ENCODE peak calls at places on chromosomes 2 and 18, in six cellular contexts. One of them, this sample, is unnamed.

GRCh38 chr2:112095654-112096053 is 40.6 kb downstream of the TMEM87B start:
- DNase-seq in effector memory CD4-positive, alpha-beta T cell: no peak
- DNase-seq in fibroblast of lung: no peak
- DNase-seq in Panc1: no peak
- DNase-seq in heart left ventricle: no peak
- DNase-seq in A549: no peak
- DNase-seq in this sample: no peak

GRCh38 chr2:9797681-9798556 is 45.4 kb upstream of the TAF1B start:
- DNase-seq in effector memory CD4-positive, alpha-beta T cell: no peak
- DNase-seq in fibroblast of lung: no peak
- DNase-seq in Panc1: no peak
- DNase-seq in heart left ventricle: peak; percentile 24
- DNase-seq in A549: no peak
- DNase-seq in this sample: no peak

GRCh38 chr2:120825370-120826259 is 89.9 kb downstream of the GLI2 start:
- DNase-seq in effector memory CD4-positive, alpha-beta T cell: no peak
- DNase-seq in fibroblast of lung: peak; percentile 70
- DNase-seq in Panc1: no peak
- DNase-seq in heart left ventricle: peak; percentile 87
- DNase-seq in A549: no peak
- DNase-seq in this sample: no peak

GRCh38 chr2:217609952-217610351 is 392.8 kb downstream of the TNS1 start:
- DNase-seq in effector memory CD4-positive, alpha-beta T cell: no peak
- DNase-seq in fibroblast of lung: no peak
- DNase-seq in Panc1: no peak
- DNase-seq in heart left ventricle: no peak
- DNase-seq in A549: no peak
- DNase-seq in this sample: no peak

GRCh38 chr18:9366126-9366714 is 31.6 kb downstream of the TWSG1 start:
- DNase-seq in effector memory CD4-positive, alpha-beta T cell: no peak
- DNase-seq in fibroblast of lung: peak; percentile 64
- DNase-seq in Panc1: no peak
- DNase-seq in heart left ventricle: no peak
- DNase-seq in A549: peak; percentile 16
- DNase-seq in this sample: peak; percentile 70

GRCh38 chr2:120919771-120920437 is 184.2 kb downstream of the GLI2 start:
- DNase-seq in effector memory CD4-positive, alpha-beta T cell: no peak
- DNase-seq in fibroblast of lung: peak; percentile 87
- DNase-seq in Panc1: no peak
- DNase-seq in heart left ventricle: peak; percentile 73
- DNase-seq in A549: no peak
- DNase-seq in this sample: peak; percentile 40

GRCh38 chr2:152037711-152038110 is 61.1 kb downstream of the CACNB4 start:
- DNase-seq in effector memory CD4-positive, alpha-beta T cell: no peak
- DNase-seq in fibroblast of lung: no peak
- DNase-seq in Panc1: no peak
- DNase-seq in heart left ventricle: peak; percentile 69
- DNase-seq in A549: no peak
- DNase-seq in this sample: no peak

GRCh38 chr18:3529597-3529996 is 79.6 kb downstream of the TGIF1 start:
- DNase-seq in effector memory CD4-positive, alpha-beta T cell: no peak
- DNase-seq in fibroblast of lung: no peak
- DNase-seq in Panc1: no peak
- DNase-seq in heart left ventricle: no peak
- DNase-seq in A549: no peak
- DNase-seq in this sample: no peak

GRCh38 chr2:180077295-180077906 is 70.3 kb upstream of the CWC22 start:
- DNase-seq in effector memory CD4-positive, alpha-beta T cell: no peak
- DNase-seq in fibroblast of lung: peak; percentile 25
- DNase-seq in Panc1: peak; percentile 8
- DNase-seq in heart left ventricle: no peak
- DNase-seq in A549: peak; percentile 3
- DNase-seq in this sample: no peak

GRCh38 chr2:17892726-17893534 is 14.5 kb downstream of the KCNS3 start:
- DNase-seq in effector memory CD4-positive, alpha-beta T cell: no peak
- DNase-seq in fibroblast of lung: no peak
- DNase-seq in Panc1: no peak
- DNase-seq in heart left ventricle: no peak
- DNase-seq in A549: no peak
- DNase-seq in this sample: no peak

GRCh38 chr2:217798743-217799552 is 203.8 kb downstream of the TNS1 start:
- DNase-seq in effector memory CD4-positive, alpha-beta T cell: no peak
- DNase-seq in fibroblast of lung: no peak
- DNase-seq in Panc1: no peak
- DNase-seq in heart left ventricle: no peak
- DNase-seq in A549: no peak
- DNase-seq in this sample: no peak

GRCh38 chr2:8153258-8153718 is 528.6 kb upstream of the ID2 start:
- DNase-seq in effector memory CD4-positive, alpha-beta T cell: no peak
- DNase-seq in fibroblast of lung: no peak
- DNase-seq in Panc1: no peak
- DNase-seq in heart left ventricle: no peak
- DNase-seq in A549: no peak
- DNase-seq in this sample: no peak

GRCh38 chr2:201403904-201404303 is 46.8 kb upstream of the FLACC1 start:
- DNase-seq in effector memory CD4-positive, alpha-beta T cell: no peak
- DNase-seq in fibroblast of lung: peak; percentile 87
- DNase-seq in Panc1: no peak
- DNase-seq in heart left ventricle: no peak
- DNase-seq in A549: no peak
- DNase-seq in this sample: no peak

GRCh38 chr2:43032894-43033270 is 193.5 kb downstream of the ZFP36L2 start:
- DNase-seq in effector memory CD4-positive, alpha-beta T cell: no peak
- DNase-seq in fibroblast of lung: no peak
- DNase-seq in Panc1: no peak
- DNase-seq in heart left ventricle: no peak
- DNase-seq in A549: no peak
- DNase-seq in this sample: no peak

GRCh38 chr2:15246870-15247269 is 314.3 kb downstream of the NBAS start:
- DNase-seq in effector memory CD4-positive, alpha-beta T cell: no peak
- DNase-seq in fibroblast of lung: no peak
- DNase-seq in Panc1: no peak
- DNase-seq in heart left ventricle: no peak
- DNase-seq in A549: no peak
- DNase-seq in this sample: no peak

GRCh38 chr2:33670392-33670937 is 71.4 kb upstream of the FAM98A start:
- DNase-seq in effector memory CD4-positive, alpha-beta T cell: no peak
- DNase-seq in fibroblast of lung: no peak
- DNase-seq in Panc1: no peak
- DNase-seq in heart left ventricle: no peak
- DNase-seq in A549: peak; percentile 21
- DNase-seq in this sample: no peak

GRCh38 chr2:187098154-187098553 is 249.2 kb upstream of the ZSWIM2 start:
- DNase-seq in effector memory CD4-positive, alpha-beta T cell: no peak
- DNase-seq in fibroblast of lung: no peak
- DNase-seq in Panc1: no peak
- DNase-seq in heart left ventricle: no peak
- DNase-seq in A549: no peak
- DNase-seq in this sample: no peak

GRCh38 chr2:194301946-194302345 is 1355.1 kb upstream of the SLC39A10 start:
- DNase-seq in effector memory CD4-positive, alpha-beta T cell: no peak
- DNase-seq in fibroblast of lung: no peak
- DNase-seq in Panc1: no peak
- DNase-seq in heart left ventricle: no peak
- DNase-seq in A549: no peak
- DNase-seq in this sample: no peak

GRCh38 chr2:61967262-61967661 is 61.8 kb downstream of the COMMD1 start:
- DNase-seq in effector memory CD4-positive, alpha-beta T cell: no peak
- DNase-seq in fibroblast of lung: peak; percentile 54
- DNase-seq in Panc1: no peak
- DNase-seq in heart left ventricle: no peak
- DNase-seq in A549: no peak
- DNase-seq in this sample: no peak

GRCh38 chr18:63365909-63366269 is 1.1 kb downstream of the KDSR start:
- DNase-seq in effector memory CD4-positive, alpha-beta T cell: no peak
- DNase-seq in fibroblast of lung: no peak
- DNase-seq in Panc1: no peak
- DNase-seq in heart left ventricle: no peak
- DNase-seq in A549: peak; percentile 3
- DNase-seq in this sample: no peak

GRCh38 chr2:229947544-229947943 is 25.2 kb downstream of the FBXO36 start:
- DNase-seq in effector memory CD4-positive, alpha-beta T cell: no peak
- DNase-seq in fibroblast of lung: no peak
- DNase-seq in Panc1: no peak
- DNase-seq in heart left ventricle: no peak
- DNase-seq in A549: no peak
- DNase-seq in this sample: no peak

GRCh38 chr2:186949716-186950256 is 100.8 kb upstream of the ZSWIM2 start:
- DNase-seq in effector memory CD4-positive, alpha-beta T cell: no peak
- DNase-seq in fibroblast of lung: no peak
- DNase-seq in Panc1: no peak
- DNase-seq in heart left ventricle: peak; percentile 49
- DNase-seq in A549: no peak
- DNase-seq in this sample: no peak

GRCh38 chr18:2932247-2933181 is 80.4 kb downstream of the LPIN2 start:
- DNase-seq in effector memory CD4-positive, alpha-beta T cell: no peak
- DNase-seq in fibroblast of lung: peak; percentile 45
- DNase-seq in Panc1: peak; percentile 13
- DNase-seq in heart left ventricle: no peak
- DNase-seq in A549: peak; percentile 21
- DNase-seq in this sample: no peak

GRCh38 chr2:20148841-20149702 is 75.9 kb downstream of the SDC1 start:
- DNase-seq in effector memory CD4-positive, alpha-beta T cell: no peak
- DNase-seq in fibroblast of lung: peak; percentile 97
- DNase-seq in Panc1: no peak
- DNase-seq in heart left ventricle: no peak
- DNase-seq in A549: no peak
- DNase-seq in this sample: no peak

GRCh38 chr2:174263989-174264388 is 15.7 kb upstream of the OLA1 start:
- DNase-seq in effector memory CD4-positive, alpha-beta T cell: no peak
- DNase-seq in fibroblast of lung: peak; percentile 83
- DNase-seq in Panc1: no peak
- DNase-seq in heart left ventricle: no peak
- DNase-seq in A549: peak; percentile 56
- DNase-seq in this sample: no peak

GRCh38 chr2:95058989-95059601 is 33.6 kb downstream of the MAL start:
- DNase-seq in effector memory CD4-positive, alpha-beta T cell: no peak
- DNase-seq in fibroblast of lung: no peak
- DNase-seq in Panc1: no peak
- DNase-seq in heart left ventricle: no peak
- DNase-seq in A549: no peak
- DNase-seq in this sample: peak; percentile 37
- H3K9me3 ChIP-seq in effector memory CD4-positive, alpha-beta T cell: no peaks in the 10 kb centered on the region
- H3K9me3 ChIP-seq in fibroblast of lung: no peaks in the 10 kb centered on the region
- H3K9me3 ChIP-seq in Panc1: no peaks in the 10 kb centered on the region
- H3K9me3 ChIP-seq in heart left ventricle: no peaks in the 10 kb centered on the region
- H3K9me3 ChIP-seq in A549: no peaks in the 10 kb centered on the region
- H3K9me3 ChIP-seq in this sample: no peaks in the 10 kb centered on the region

GRCh38 chr18:79421275-79421857 is 25.6 kb downstream of the NFATC1 start:
- DNase-seq in effector memory CD4-positive, alpha-beta T cell: no peak
- DNase-seq in fibroblast of lung: no peak
- DNase-seq in Panc1: no peak
- DNase-seq in heart left ventricle: no peak
- DNase-seq in A549: no peak
- DNase-seq in this sample: no peak
- H3K9me3 ChIP-seq in effector memory CD4-positive, alpha-beta T cell: no peaks in the 10 kb centered on the region
- H3K9me3 ChIP-seq in fibroblast of lung: no peaks in the 10 kb centered on the region
- H3K9me3 ChIP-seq in Panc1: no peaks in the 10 kb centered on the region
- H3K9me3 ChIP-seq in heart left ventricle: no peaks in the 10 kb centered on the region
- H3K9me3 ChIP-seq in A549: no peaks in the 10 kb centered on the region
- H3K9me3 ChIP-seq in this sample: no peaks in the 10 kb centered on the region

GRCh38 chr2:64419591-64420165 is 34.3 kb upstream of the LGALSL start:
- DNase-seq in effector memory CD4-positive, alpha-beta T cell: no peak
- DNase-seq in fibroblast of lung: no peak
- DNase-seq in Panc1: no peak
- DNase-seq in heart left ventricle: no peak
- DNase-seq in A549: no peak
- DNase-seq in this sample: no peak
- H3K9me3 ChIP-seq in effector memory CD4-positive, alpha-beta T cell: no peaks in the 10 kb centered on the region
- H3K9me3 ChIP-seq in fibroblast of lung: no peaks in the 10 kb centered on the region
- H3K9me3 ChIP-seq in Panc1: no peaks in the 10 kb centered on the region
- H3K9me3 ChIP-seq in heart left ventricle: no peaks in the 10 kb centered on the region
- H3K9me3 ChIP-seq in A549: no peaks in the 10 kb centered on the region
- H3K9me3 ChIP-seq in this sample: no peaks in the 10 kb centered on the region

GRCh38 chr2:89849731-89850130 is 1158.3 kb downstream of the RPIA start:
- DNase-seq in effector memory CD4-positive, alpha-beta T cell: no peak
- DNase-seq in fibroblast of lung: no peak
- DNase-seq in Panc1: no peak
- DNase-seq in heart left ventricle: no peak
- DNase-seq in A549: no peak
- DNase-seq in this sample: no peak
- H3K9me3 ChIP-seq in effector memory CD4-positive, alpha-beta T cell: no peaks in the 10 kb centered on the region
- H3K9me3 ChIP-seq in fibroblast of lung: no peaks in the 10 kb centered on the region
- H3K9me3 ChIP-seq in Panc1: no peaks in the 10 kb centered on the region
- H3K9me3 ChIP-seq in heart left ventricle: no peaks in the 10 kb centered on the region
- H3K9me3 ChIP-seq in A549: no peaks in the 10 kb centered on the region
- H3K9me3 ChIP-seq in this sample: no peaks in the 10 kb centered on the region

DNA sequence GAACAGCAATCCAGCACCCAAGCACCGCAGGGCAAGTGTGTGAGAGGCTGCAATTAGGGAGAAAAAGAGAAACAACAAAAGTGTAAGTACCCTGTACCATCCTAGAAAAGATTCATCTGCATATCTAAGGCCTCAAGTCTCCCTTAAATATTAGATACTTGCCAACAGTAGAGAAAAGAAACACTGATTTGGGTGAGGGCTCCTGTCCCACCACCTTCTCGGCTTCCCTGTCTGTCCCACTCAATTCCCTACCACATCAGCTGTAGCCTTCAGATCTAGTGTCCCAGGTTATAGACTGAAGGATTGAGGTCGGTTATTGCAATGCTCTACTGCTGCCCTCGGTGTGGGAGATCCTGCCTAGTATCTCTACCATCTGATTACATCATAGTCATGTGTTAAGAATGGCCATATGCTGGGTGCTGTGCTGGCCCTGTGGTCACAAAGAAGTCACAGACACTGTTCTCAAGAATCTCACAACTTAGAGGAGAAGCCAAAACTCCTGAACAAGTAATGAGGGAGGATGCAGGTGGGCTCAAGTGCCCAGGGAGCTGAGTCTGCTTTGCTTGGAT is 2.5 kb downstream of the RAX start:
- DNase-seq in effector memory CD4-positive, alpha-beta T cell: no peak
- DNase-seq in fibroblast of lung: no peak
- DNase-seq in Panc1: no peak
- DNase-seq in heart left ventricle: no peak
- DNase-seq in A549: no peak
- DNase-seq in this sample: no peak
- H3K9me3 ChIP-seq in effector memory CD4-positive, alpha-beta T cell: no peaks in the 10 kb centered on the region
- H3K9me3 ChIP-seq in fibroblast of lung: no peaks in the 10 kb centered on the region
- H3K9me3 ChIP-seq in Panc1: no peaks in the 10 kb centered on the region
- H3K9me3 ChIP-seq in heart left ventricle: no peaks in the 10 kb centered on the region
- H3K9me3 ChIP-seq in A549: no peaks in the 10 kb centered on the region
- H3K9me3 ChIP-seq in this sample: no peaks in the 10 kb centered on the region

GRCh38 chr2:2828774-2829368 is 497.8 kb upstream of the MYT1L start:
- DNase-seq in effector memory CD4-positive, alpha-beta T cell: no peak
- DNase-seq in fibroblast of lung: no peak
- DNase-seq in Panc1: no peak
- DNase-seq in heart left ventricle: no peak
- DNase-seq in A549: no peak
- DNase-seq in this sample: peak; percentile 57
- H3K9me3 ChIP-seq in effector memory CD4-positive, alpha-beta T cell: no peaks in the 10 kb centered on the region
- H3K9me3 ChIP-seq in fibroblast of lung: no peaks in the 10 kb centered on the region
- H3K9me3 ChIP-seq in Panc1: no peaks in the 10 kb centered on the region
- H3K9me3 ChIP-seq in heart left ventricle: no peaks in the 10 kb centered on the region
- H3K9me3 ChIP-seq in A549: no peaks in the 10 kb centered on the region
- H3K9me3 ChIP-seq in this sample: no peaks in the 10 kb centered on the region

DNA sequence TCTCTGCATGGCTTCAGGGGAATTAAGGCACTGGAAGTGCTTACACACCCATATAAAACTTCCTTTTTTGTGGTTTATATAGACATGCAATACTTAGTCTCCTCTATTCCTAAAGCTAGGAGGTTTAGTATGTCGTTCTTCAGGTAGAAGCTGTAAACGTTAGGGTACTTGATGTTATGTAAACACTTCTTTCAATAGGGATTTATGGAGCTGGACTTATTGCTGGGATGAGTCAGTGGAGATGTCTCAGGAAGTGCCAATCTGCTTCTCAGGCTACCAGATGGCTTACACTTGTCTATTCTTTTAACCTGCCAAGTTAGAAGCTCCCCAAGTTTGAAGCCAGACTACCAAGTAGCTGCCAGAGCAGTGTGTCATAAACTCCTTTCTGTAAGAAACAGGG is 756.4 kb upstream of the LRRTM1 start:
- DNase-seq in effector memory CD4-positive, alpha-beta T cell: no peak
- DNase-seq in fibroblast of lung: no peak
- DNase-seq in Panc1: no peak
- DNase-seq in heart left ventricle: no peak
- DNase-seq in A549: no peak
- DNase-seq in this sample: no peak
- H3K9me3 ChIP-seq in effector memory CD4-positive, alpha-beta T cell: no peaks in the 10 kb centered on the region
- H3K9me3 ChIP-seq in fibroblast of lung: no peaks in the 10 kb centered on the region
- H3K9me3 ChIP-seq in Panc1: peaks cover 3% of the 10 kb centered on the region
- H3K9me3 ChIP-seq in heart left ventricle: no peaks in the 10 kb centered on the region
- H3K9me3 ChIP-seq in A549: peaks cover 9% of the 10 kb centered on the region
- H3K9me3 ChIP-seq in this sample: no peaks in the 10 kb centered on the region

This sample was measured in ascending aorta.